ENCODE peak calls at places on chromosome 22, in seven cellular contexts. E is mammary epithelial cell, G is MM.1S, V is A673, A is HepG2, N is K562, O is GM12878. T is an unnamed sample. For H3K36me3, the result is how much of the 10 kb centered on the place peaks cover.

GRCh38 chr22:17780116-17780740 is 6.0 kb upstream of the BID start:
- DNase-seq in E (no peak), G (no peak), V (no peak), A (no peak), N (no peak), O (no peak), T (no peak)

GRCh38 chr22:38203090-38203810 is 1.5 kb downstream of the MAFF start:
- DNase-seq in E (peak), G (peak), V (no peak), A (peak), N (peak), O (no peak), T (peak)

GRCh38 chr22:33831651-33832050 is 88.6 kb downstream of the LARGE1 start:
- DNase-seq in E (no peak), G (no peak), V (no peak), A (no peak), N (no peak), O (no peak), T (no peak)

GRCh38 chr22:47043835-47044721 is 281.6 kb downstream of the TBC1D22A start:
- DNase-seq in E (no peak), G (no peak), V (peak), A (no peak), N (no peak), O (no peak), T (peak)

GRCh38 chr22:36182056-36182455 is 19.6 kb downstream of the APOL4 start:
- DNase-seq in E (no peak), G (no peak), V (no peak), A (no peak), N (no peak), O (no peak), T (no peak)

GRCh38 chr22:46798366-46799057 is 36.1 kb downstream of the TBC1D22A start:
- DNase-seq in E (peak), G (peak), V (peak), A (peak), N (peak), O (no peak), T (peak)

GRCh38 chr22:49710746-49711145 is 116.9 kb downstream of the BRD1 start:
- DNase-seq in E (no peak), G (no peak), V (no peak), A (no peak), N (no peak), O (no peak), T (no peak)

GRCh38 chr22:48493733-48494132 is 1333.9 kb downstream of the BRD1 start:
- DNase-seq in E (no peak), G (no peak), V (no peak), A (no peak), N (no peak), O (no peak), T (no peak)

GRCh38 chr22:37244114-37244921 is at the start of gene RAC2:
- DNase-seq in E (peak), G (peak), V (peak), A (no peak), N (peak), O (no peak), T (peak)

GRCh38 chr22:21032037-21032842 is at the start of gene SLC7A4:
- DNase-seq in E (no peak), G (no peak), V (no peak), A (no peak), N (no peak), O (no peak), T (peak)
- TF ChIP-seq EZH2 in E (no peak), G (no peak), V (no peak), A (no peak), N (no peak), O (no peak), T (peak)

GRCh38 chr22:27724181-27724580 is 77.4 kb downstream of the MN1 start:
- DNase-seq in E (no peak), G (no peak), V (peak), A (no peak), N (no peak), O (no peak), T (no peak)

GRCh38 chr22:27720860-27721259 is 80.7 kb downstream of the MN1 start:
- DNase-seq in E (no peak), G (no peak), V (no peak), A (no peak), N (no peak), O (no peak), T (no peak)

GRCh38 chr22:27724706-27725105 is 76.8 kb downstream of the MN1 start:
- DNase-seq in E (no peak), G (no peak), V (no peak), A (no peak), N (no peak), O (no peak), T (no peak)

GRCh38 chr22:27723708-27724107 is 77.8 kb downstream of the MN1 start:
- DNase-seq in E (no peak), G (no peak), V (no peak), A (no peak), N (no peak), O (no peak), T (no peak)

GRCh38 chr22:27723150-27723549 is 78.4 kb downstream of the MN1 start:
- DNase-seq in E (no peak), G (no peak), V (no peak), A (no peak), N (no peak), O (no peak), T (no peak)
- TF ChIP-seq CTCF in E (peak), G (no peak), V (peak), A (no peak), N (no peak), O (no peak), T (no peak)

GRCh38 chr22:41875531-41876242 is 39.2 kb downstream of the SHISA8 start:
- DNase-seq in E (no peak), G (no peak), V (no peak), A (no peak), N (no peak), O (no peak), T (no peak)

GRCh38 chr22:41873391-41873790 is 40.5 kb downstream of the SREBF2 start:
- DNase-seq in E (no peak), G (no peak), V (no peak), A (no peak), N (no peak), O (no peak), T (no peak)

GRCh38 chr22:41874090-41874489 is 40.8 kb downstream of the SHISA8 start:
- DNase-seq in E (no peak), G (no peak), V (no peak), A (no peak), N (no peak), O (no peak), T (no peak)

GRCh38 chr22:41868556-41868955 is 35.7 kb downstream of the SREBF2 start:
- DNase-seq in E (no peak), G (no peak), V (no peak), A (no peak), N (no peak), O (no peak), T (no peak)

DNA sequence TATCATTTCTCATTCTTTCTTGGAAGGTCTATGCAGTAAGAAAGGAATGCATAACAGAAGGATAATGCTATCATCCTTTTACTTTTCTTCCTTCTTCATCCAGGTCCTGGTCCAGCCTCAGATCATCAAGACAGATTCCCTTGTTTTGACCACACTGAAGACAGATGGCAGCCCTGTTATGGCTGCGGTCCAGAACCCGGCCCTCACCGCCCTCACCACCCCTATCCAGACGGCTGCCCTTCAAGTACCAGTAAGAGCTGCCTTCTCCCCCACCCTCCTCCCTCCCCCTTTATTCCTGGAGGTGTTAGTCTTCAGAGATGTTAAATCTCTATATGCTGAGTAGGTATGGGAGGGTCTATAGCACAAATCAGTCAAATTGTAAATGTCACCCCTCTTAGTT is 37.9 kb downstream of the SREBF2 start:
- DNase-seq in E (no peak), G (no peak), V (no peak), A (no peak), N (no peak), O (no peak), T (no peak)
- H3K36me3 ChIP-seq in E (half or more), G (under half), V (half or more), A (under half), N (half or more), O (under half), T (under half)

GRCh38 chr22:41974691-41975290 is 5.5 kb downstream of the SEPTIN3 start:
- DNase-seq in E (peak), G (no peak), V (no peak), A (no peak), N (no peak), O (no peak), T (no peak)

GRCh38 chr22:41978732-41979131 is 9.5 kb downstream of the SEPTIN3 start:
- DNase-seq in E (no peak), G (no peak), V (no peak), A (no peak), N (no peak), O (no peak), T (no peak)

GRCh38 chr22:41975299-41976069 is 6.2 kb downstream of the SEPTIN3 start:
- DNase-seq in E (no peak), G (no peak), V (no peak), A (no peak), N (no peak), O (no peak), T (no peak)

GRCh38 chr22:41976961-41977566 is 7.8 kb downstream of the SEPTIN3 start:
- DNase-seq in E (no peak), G (no peak), V (no peak), A (no peak), N (no peak), O (no peak), T (no peak)

DNA sequence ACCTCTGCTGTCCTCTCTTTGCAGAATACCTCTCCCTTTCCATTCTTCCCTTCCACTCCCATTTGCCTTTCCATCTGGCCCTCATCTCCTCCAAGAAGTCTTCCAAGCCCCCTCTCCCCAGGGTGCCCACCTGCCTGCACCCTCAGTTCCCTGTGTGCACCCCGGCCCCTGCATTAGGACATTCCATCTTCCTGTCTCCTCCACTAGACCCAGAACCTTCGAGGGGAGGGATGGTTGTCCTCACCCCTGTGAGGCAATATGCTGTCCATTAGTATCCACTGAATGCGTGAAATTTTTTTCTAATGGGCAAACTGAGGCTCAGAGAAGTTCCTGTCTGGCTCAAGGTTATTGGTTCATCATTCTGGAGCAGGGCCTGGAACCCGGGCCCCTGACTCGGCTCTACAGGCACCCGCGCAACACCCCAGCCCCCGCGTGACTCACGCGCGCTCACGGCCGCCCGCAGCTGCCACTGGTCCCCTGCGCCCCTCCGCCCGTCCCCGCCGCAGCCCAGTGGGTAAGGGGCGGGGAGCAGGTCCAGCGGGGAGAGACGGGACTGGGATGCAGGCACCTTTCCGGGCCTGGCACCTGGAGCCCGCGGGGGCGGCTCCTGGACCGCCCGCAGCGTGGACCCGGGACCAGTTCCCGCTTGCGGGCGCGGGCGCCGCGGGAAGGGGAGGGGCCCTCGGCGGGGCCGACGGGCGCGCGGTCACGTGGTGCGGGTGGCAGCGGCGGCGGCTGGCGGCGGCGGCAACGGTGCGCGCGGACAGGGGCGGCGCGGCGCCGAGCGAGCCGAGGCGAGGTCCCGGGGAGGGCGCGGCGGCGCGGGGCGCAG is 7.0 kb downstream of the SEPTIN3 start:
- DNase-seq in E (no peak), G (peak), V (no peak), A (no peak), N (no peak), O (no peak), T (peak)
- TF ChIP-seq EZH2 in E (no peak), G (no peak), V (no peak), A (no peak), N (no peak), O (no peak), T (no peak)

DNA sequence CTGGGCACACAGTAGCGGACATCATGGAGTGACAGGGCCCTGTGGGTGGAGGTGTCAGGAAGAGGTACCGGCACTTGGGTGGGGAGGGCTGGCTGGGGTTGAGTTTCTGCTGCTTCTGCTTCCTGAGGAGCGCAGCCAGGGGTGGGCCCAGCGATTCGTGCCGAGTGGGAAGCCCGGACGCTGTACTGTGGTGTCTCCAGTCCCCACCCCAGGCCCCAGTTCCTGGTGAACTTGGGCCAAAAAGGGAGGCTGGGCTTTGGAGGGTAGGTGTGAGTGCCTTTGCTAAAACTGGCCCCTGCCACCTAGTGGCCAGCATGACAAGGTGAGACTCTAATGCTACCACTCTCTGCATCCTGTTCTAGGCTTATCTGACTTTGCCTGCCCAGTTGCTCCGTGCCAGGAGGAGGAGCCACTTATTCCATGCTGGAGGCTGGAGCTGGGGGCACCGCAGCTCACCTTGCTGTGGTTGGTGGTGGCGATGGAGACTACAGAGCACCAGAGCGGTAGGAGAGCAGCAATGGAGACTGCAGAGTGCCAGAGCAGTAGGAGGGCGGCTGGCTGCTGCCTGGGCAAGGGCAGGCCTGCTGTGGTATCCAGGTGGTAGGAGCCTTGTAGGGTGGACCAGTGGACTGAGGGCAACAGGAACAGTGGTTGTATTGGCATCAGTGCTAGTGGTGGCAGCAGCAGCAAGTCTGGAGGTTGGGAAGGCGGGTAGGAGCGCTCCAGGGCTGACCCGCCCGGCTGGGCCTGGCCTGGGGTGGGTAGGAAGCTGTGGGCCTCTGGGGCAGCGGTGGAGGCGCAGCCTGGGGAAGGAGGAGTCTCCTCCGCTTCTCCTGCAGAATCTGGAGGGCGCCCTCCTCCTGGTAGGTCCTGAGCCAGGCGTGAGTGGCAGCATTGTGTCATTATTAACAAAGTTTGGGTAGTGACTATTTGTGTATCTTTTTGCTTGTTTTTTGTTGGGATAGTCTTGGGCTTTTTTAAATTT is 2.2 kb upstream of the RFPL2 start:
- DNase-seq in E (peak), G (peak), V (peak), A (peak), N (no peak), O (no peak), T (peak)
- TF ChIP-seq CTCF in E (peak), G (peak), V (peak), A (peak), N (peak), O (peak), T (peak)

DNA sequence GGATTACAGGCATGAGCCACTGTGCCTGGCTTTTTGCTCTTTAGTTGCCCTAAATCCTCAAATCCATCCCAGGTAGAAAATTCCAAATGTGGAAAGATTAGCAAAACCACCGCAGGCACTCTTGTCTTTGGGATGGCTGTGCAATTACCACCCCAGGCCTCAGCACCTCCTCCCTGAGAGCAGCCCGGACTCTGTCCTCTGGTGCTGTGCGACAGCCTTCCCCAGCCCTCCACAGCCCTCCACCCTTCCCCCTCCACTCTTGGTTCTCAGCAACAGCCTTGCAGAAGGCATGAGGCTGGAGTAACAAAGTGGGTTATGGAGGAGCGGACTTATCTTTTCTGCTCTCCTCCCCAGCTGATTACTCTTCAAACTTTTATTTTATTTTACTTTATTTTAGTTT is 44.7 kb upstream of the YWHAH start:
- DNase-seq in E (no peak), G (no peak), V (no peak), A (no peak), N (no peak), O (no peak), T (peak)
- H3K36me3 ChIP-seq in E (under half), G (under half), V (under half), A (under half), N (under half), O (under half), T (under half)

GRCh38 chr22:26673485-26673884 is 16.1 kb downstream of the MIAT start:
- DNase-seq in E (peak), G (no peak), V (no peak), A (no peak), N (no peak), O (no peak), T (peak)
- TF ChIP-seq EZH2 in E (no peak), G (no peak), V (no peak), A (no peak), N (no peak), O (no peak), T (no peak)

T was measured in hepatocyte.